ENCODE peak calls at places on chromosomes 4 and X, in seven cellular contexts. G is transverse colon, I is heart left ventricle, E is tibial nerve, W is thyroid gland, U is vagina, S is spleen. C is an unnamed sample.

GRCh38 chr4:186095406-186095805 is 9.1 kb upstream of the FAM149A start:
- DNase-seq in G (no peak), I (no peak), E (no peak), W (no peak), U (no peak), S (peak), C (no peak)

GRCh38 chr4:140281828-140282227 is 91.6 kb upstream of the SCOC start:
- DNase-seq in G (no peak), I (no peak), E (no peak), W (no peak), U (no peak), S (no peak), C (no peak)

GRCh38 chr4:126268106-126268505 is 953.4 kb downstream of the FAT4 start:
- DNase-seq in G (no peak), I (no peak), E (no peak), W (no peak), U (no peak), S (no peak), C (no peak)

GRCh38 chr4:58502839-58503238 is 1392.7 kb upstream of the IGFBP7 start:
- DNase-seq in G (no peak), I (no peak), E (no peak), W (no peak), U (no peak), S (no peak), C (no peak)

GRCh38 chr4:11525085-11525484 is 96.4 kb upstream of the HS3ST1 start:
- DNase-seq in G (no peak), I (no peak), E (no peak), W (no peak), U (no peak), S (no peak), C (no peak)

GRCh38 chrX:110241816-110242215 is 76.1 kb downstream of the AMMECR1 start:
- DNase-seq in G (peak), I (peak), E (no peak), W (peak), U (no peak), S (no peak), C (peak)

GRCh38 chrX:129823523-129823922 is 20.2 kb downstream of the ZDHHC9 start:
- DNase-seq in G (no peak), I (no peak), E (no peak), W (no peak), U (no peak), S (no peak), C (no peak)

GRCh38 chrX:123525131-123525725 is 207.6 kb downstream of the THOC2 start:
- DNase-seq in G (no peak), I (no peak), E (no peak), W (no peak), U (no peak), S (no peak), C (no peak)

GRCh38 chr4:110108470-110108869 is 89.9 kb downstream of the ELOVL6 start:
- DNase-seq in G (no peak), I (no peak), E (no peak), W (no peak), U (no peak), S (no peak), C (no peak)

GRCh38 chr4:114423582-114423981 is 175.0 kb upstream of the UGT8 start:
- DNase-seq in G (no peak), I (no peak), E (no peak), W (no peak), U (no peak), S (no peak), C (no peak)

GRCh38 chrX:72018277-72019112 is 107.8 kb downstream of the NHSL2 start:
- DNase-seq in G (peak), I (peak), E (peak), W (peak), U (peak), S (peak), C (peak)

GRCh38 chr4:139950568-139950967 is 203.4 kb downstream of the MAML3 start:
- DNase-seq in G (no peak), I (no peak), E (no peak), W (no peak), U (no peak), S (no peak), C (no peak)

GRCh38 chrX:45515262-45516215 is 314.9 kb upstream of the DIPK2B start:
- DNase-seq in G (peak), I (peak), E (peak), W (peak), U (peak), S (no peak), C (peak)

GRCh38 chr4:6137747-6138135 is 62.6 kb downstream of the JAKMIP1 start:
- DNase-seq in G (no peak), I (no peak), E (no peak), W (no peak), U (no peak), S (peak), C (no peak)

GRCh38 chr4:8010618-8011017 is 71.0 kb upstream of the AFAP1 start:
- DNase-seq in G (peak), I (no peak), E (peak), W (peak), U (no peak), S (no peak), C (no peak)

GRCh38 chrX:53223955-53224859 is 800 bp downstream of the KDM5C start:
- DNase-seq in G (peak), I (no peak), E (no peak), W (peak), U (no peak), S (peak), C (no peak)

GRCh38 chrX:63428348-63428747 is 77.2 kb upstream of the SPIN4 start:
- DNase-seq in G (no peak), I (no peak), E (no peak), W (no peak), U (no peak), S (no peak), C (no peak)

GRCh38 chr4:126213996-126214395 is 899.2 kb downstream of the FAT4 start:
- DNase-seq in G (no peak), I (no peak), E (no peak), W (peak), U (no peak), S (no peak), C (no peak)

GRCh38 chrX:101691823-101692222 is 32.2 kb upstream of the ARMCX2 start:
- DNase-seq in G (no peak), I (no peak), E (no peak), W (no peak), U (no peak), S (no peak), C (no peak)

GRCh38 chr4:25568788-25569231 is 86.8 kb upstream of the SLC34A2 start:
- DNase-seq in G (peak), I (no peak), E (no peak), W (no peak), U (no peak), S (no peak), C (no peak)

GRCh38 chr4:184536881-184537248 is 62.5 kb upstream of the IRF2 start:
- DNase-seq in G (no peak), I (no peak), E (peak), W (no peak), U (no peak), S (no peak), C (peak)

GRCh38 chrX:30489323-30489722 is 88.2 kb downstream of the TASL start:
- DNase-seq in G (no peak), I (no peak), E (no peak), W (no peak), U (no peak), S (no peak), C (no peak)

GRCh38 chr4:121003863-121004262 is 68.5 kb downstream of the NDNF start:
- DNase-seq in G (no peak), I (no peak), E (no peak), W (no peak), U (no peak), S (peak), C (no peak)

GRCh38 chr4:118941799-118942198 is 53.1 kb downstream of the SYNPO2 start:
- DNase-seq in G (no peak), I (no peak), E (no peak), W (no peak), U (no peak), S (no peak), C (no peak)

GRCh38 chr4:109801099-109801789 is 555 bp downstream of the CFI start:
- DNase-seq in G (no peak), I (no peak), E (no peak), W (no peak), U (no peak), S (no peak), C (no peak)

GRCh38 chrX:13164611-13165010 is 120.2 kb upstream of the FAM9C start:
- DNase-seq in G (no peak), I (no peak), E (no peak), W (no peak), U (no peak), S (no peak), C (no peak)

GRCh38 chr4:32022071-32022470 is 1301.9 kb downstream of the PCDH7 start:
- DNase-seq in G (no peak), I (no peak), E (no peak), W (no peak), U (no peak), S (no peak), C (no peak)

GRCh38 chr4:70556856-70557255 is 35.2 kb upstream of the AMBN start:
- DNase-seq in G (no peak), I (no peak), E (no peak), W (no peak), U (no peak), S (no peak), C (no peak)

GRCh38 chr4:4919926-4920325 is 60.5 kb downstream of the MSX1 start:
- DNase-seq in G (no peak), I (no peak), E (peak), W (peak), U (no peak), S (no peak), C (no peak)

GRCh38 chr4:57061395-57061794 is 48.8 kb downstream of the IGFBP7 start:
- DNase-seq in G (no peak), I (no peak), E (no peak), W (no peak), U (no peak), S (no peak), C (no peak)

GRCh38 chrX:31580726-31581125 is 508.9 kb upstream of the FTHL17 start:
- DNase-seq in G (no peak), I (no peak), E (no peak), W (no peak), U (no peak), S (no peak), C (no peak)

GRCh38 chr4:175470141-175470540 is 341.9 kb downstream of the GPM6A start:
- DNase-seq in G (no peak), I (no peak), E (no peak), W (no peak), U (no peak), S (no peak), C (no peak)

GRCh38 chr4:11609751-11610150 is 181.1 kb upstream of the HS3ST1 start:
- DNase-seq in G (no peak), I (no peak), E (no peak), W (no peak), U (no peak), S (no peak), C (no peak)

GRCh38 chr4:84814100-84814750 is 152.3 kb downstream of the WDFY3 start:
- DNase-seq in G (no peak), I (no peak), E (no peak), W (no peak), U (no peak), S (no peak), C (no peak)

GRCh38 chr4:112145326-112145819 is at the start of gene FAM241A:
- DNase-seq in G (peak), I (peak), E (peak), W (peak), U (peak), S (peak), C (peak)

GRCh38 chr4:112145820-112146813 is 863 bp downstream of the FAM241A start:
- DNase-seq in G (peak), I (peak), E (peak), W (peak), U (no peak), S (peak), C (peak)

GRCh38 chr4:112147697-112148096 is 2.4 kb downstream of the FAM241A start:
- DNase-seq in G (no peak), I (peak), E (no peak), W (no peak), U (no peak), S (no peak), C (no peak)

GRCh38 chr4:112142152-112142551 is 3.1 kb upstream of the FAM241A start:
- DNase-seq in G (no peak), I (no peak), E (no peak), W (no peak), U (no peak), S (no peak), C (no peak)

GRCh38 chr4:112144546-112145325 is 518 bp upstream of the FAM241A start:
- DNase-seq in G (no peak), I (peak), E (no peak), W (no peak), U (no peak), S (peak), C (peak)
- H3K27ac ChIP-seq in G (peak), I (peak), E (peak), W (no peak), U (peak), S (peak), C (peak)

DNA sequence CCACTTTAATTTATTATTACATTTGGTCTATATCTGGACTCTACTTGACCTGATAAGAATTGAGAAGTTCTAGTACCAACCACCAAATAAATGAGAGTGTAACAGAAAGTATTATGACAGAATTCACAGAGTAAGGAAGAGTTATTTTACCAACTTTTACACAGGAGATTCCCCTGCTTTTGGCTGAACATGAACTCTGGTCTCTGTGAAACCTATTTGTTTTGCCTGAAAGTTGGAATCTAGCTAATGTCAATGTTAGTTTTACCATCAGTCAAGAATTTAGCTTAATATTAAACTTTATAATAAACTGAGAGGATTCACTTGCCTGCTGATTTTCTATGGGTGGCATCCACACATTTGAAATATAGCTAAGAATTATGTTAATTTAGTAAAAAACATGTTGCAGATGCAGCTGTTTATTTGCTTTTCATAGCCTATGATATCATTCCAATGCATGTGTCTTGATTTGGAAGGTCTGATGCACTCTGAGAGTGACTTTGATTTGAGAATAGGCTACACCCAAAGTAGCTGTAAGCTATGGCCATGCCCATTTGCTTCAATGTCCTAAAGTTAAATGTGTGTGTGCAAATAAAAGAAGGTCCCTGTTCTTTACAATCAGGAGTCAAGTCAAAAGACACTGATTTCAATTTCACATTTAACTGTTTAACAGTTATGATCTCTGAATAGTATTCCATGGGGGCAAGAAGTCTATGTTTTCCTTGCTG is 150.9 kb upstream of the RASGEF1B start:
- DNase-seq in G (no peak), I (no peak), E (no peak), W (no peak), U (no peak), S (no peak), C (no peak)
- TF ChIP-seq POLR2A in G (no peak), I (no peak), E (no peak), W (no peak), U (no peak), S (no peak), C (no peak)

DNA sequence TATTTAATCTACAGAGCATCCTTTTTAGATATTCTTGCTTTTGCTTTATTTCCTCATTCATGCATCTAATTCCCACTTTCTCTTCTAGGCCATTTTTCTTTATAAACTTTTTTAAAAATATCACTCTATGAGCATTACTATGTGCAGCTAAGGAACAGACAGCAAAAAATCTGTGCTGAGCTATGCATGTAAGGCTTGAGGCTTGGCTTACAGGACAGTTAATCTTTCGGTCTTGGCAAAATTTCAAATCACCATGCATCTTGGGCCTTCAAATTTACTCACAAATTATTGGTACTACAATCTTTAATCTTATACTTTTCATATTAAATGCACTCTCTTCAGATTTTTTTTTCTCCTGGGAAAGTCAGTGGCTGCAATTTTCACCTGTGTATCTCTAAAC is 278.2 kb downstream of the SPRY1 start:
- DNase-seq in G (no peak), I (no peak), E (no peak), W (no peak), U (no peak), S (no peak), C (no peak)
- H3K27ac ChIP-seq in G (peak), I (peak), E (no peak), W (no peak), U (no peak), S (no peak), C (no peak)

GRCh38 chr4:102503301-102503746 is 2.2 kb downstream of the NFKB1 start:
- DNase-seq in G (no peak), I (no peak), E (no peak), W (no peak), U (no peak), S (no peak), C (no peak)

GRCh38 chr4:102503831-102504786 is 3.0 kb downstream of the NFKB1 start:
- DNase-seq in G (no peak), I (no peak), E (no peak), W (no peak), U (no peak), S (no peak), C (no peak)

GRCh38 chr4:102505708-102506107 is 4.5 kb downstream of the NFKB1 start:
- DNase-seq in G (no peak), I (no peak), E (no peak), W (no peak), U (no peak), S (no peak), C (no peak)

GRCh38 chr4:102506523-102506922 is 5.4 kb downstream of the NFKB1 start:
- DNase-seq in G (no peak), I (no peak), E (no peak), W (no peak), U (no peak), S (no peak), C (no peak)

GRCh38 chr4:102504941-102505340 is 3.8 kb downstream of the NFKB1 start:
- DNase-seq in G (no peak), I (no peak), E (no peak), W (no peak), U (no peak), S (no peak), C (no peak)
- TF ChIP-seq POLR2A in G (no peak), I (no peak), E (no peak), W (no peak), U (no peak), S (no peak), C (no peak)

DNA sequence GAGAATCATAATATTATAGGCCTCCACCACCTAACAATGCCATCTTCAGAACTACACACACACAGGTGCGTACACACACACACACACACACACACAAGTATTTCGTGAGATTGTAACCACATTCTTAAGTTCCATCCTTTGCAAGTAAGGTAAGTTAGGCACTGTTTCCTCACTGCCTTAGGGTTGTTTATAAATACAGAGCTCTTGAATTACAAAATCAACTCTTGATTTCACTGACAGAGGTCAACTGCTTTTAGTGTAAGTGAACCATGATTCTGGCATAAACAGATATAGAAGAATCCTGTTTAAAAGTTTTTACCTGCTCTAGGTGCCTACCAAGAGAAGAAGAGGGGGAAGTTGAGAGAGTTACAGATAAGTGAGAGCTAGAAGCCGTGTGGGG is 166.1 kb downstream of the DMD start:
- DNase-seq in G (no peak), I (no peak), E (no peak), W (no peak), U (no peak), S (no peak), C (no peak)
- H3K27ac ChIP-seq in G (no peak), I (no peak), E (peak), W (no peak), U (no peak), S (no peak), C (no peak)

DNA sequence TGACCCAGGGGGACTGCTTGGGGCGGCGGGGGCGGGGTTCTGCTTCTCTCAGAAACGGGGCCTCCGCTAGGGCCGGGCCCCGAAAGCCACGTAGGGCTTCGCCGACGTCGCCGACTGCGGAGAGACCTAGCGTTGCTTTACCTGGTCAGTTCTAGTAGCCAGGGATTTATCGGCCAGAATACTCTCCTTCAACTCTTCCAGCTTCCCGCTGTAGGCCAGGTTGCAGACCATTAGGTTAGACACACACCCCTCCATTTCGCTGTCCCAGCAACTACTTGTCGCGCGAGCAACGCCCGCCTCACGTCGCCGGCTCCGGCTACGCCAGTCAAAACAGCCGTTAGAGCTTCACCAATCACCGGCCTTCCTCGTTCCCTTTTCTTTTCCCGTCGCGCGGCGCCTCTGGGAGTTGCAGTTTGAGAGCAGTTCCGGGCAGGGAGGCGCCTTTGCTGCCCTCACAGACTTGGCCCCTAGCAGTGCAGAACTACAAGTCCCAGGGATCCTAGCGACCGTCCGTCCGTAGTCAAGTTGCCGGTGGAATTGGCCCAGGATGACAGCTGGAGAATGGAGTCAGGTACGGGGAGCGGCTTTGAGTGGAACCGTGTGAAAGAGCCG is at the start of the genes ATG4A and PSMD10:
- DNase-seq in G (peak), I (peak), E (peak), W (peak), U (peak), S (peak), C (peak)
- TF ChIP-seq POLR2A in G (peak), I (no peak), E (peak), W (no peak), U (peak), S (peak), C (peak)

GRCh38 chrX:6026980-6027379 is 201.7 kb downstream of the NLGN4X start:
- DNase-seq in G (no peak), I (no peak), E (no peak), W (no peak), U (no peak), S (no peak), C (no peak)

GRCh38 chrX:6026484-6026883 is 202.2 kb downstream of the NLGN4X start:
- DNase-seq in G (no peak), I (no peak), E (no peak), W (no peak), U (no peak), S (no peak), C (no peak)

GRCh38 chrX:6024204-6024603 is 204.5 kb downstream of the NLGN4X start:
- DNase-seq in G (no peak), I (no peak), E (no peak), W (no peak), U (no peak), S (no peak), C (no peak)

DNA sequence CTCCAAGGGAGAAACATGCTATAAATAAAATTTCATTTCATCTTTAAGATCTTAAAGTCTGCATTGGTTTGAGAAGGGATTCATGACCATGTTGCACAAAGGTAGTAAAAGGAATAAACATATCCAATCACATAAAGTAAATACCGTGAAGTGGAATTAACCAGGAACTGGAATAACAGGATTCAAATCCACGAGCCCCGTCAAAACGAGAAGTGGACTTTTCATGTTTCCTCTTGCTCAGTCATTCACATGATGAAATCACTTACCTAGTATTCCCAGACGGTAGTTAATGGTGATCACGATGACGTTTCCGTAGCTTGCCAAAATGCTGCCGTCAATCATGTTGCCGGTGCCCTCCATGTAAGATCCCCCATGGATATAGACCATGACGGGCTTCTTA is 199.7 kb downstream of the NLGN4X start:
- DNase-seq in G (no peak), I (no peak), E (no peak), W (no peak), U (no peak), S (no peak), C (no peak)
- H3K27ac ChIP-seq in G (no peak), I (no peak), E (no peak), W (no peak), U (no peak), S (no peak), C (no peak)